ENCODE peak calls at places on chromosomes 12 and 14, in five cellular contexts. X is A549, L is H1, E is HepG2, P is K562. Z is an unnamed sample.

GRCh38 chr14:20631023-20631820 is 10.3 kb downstream of the OR6S1 start:
- DNase-seq in L (peak; percentile 85), X (peak; percentile 69), P (peak; percentile 36), E (peak; percentile 79), Z (peak; percentile 59)

GRCh38 chr14:32657081-32657480 is 281.6 kb upstream of the NPAS3 start:
- DNase-seq in E (peak; percentile 15), P (no peak), X (no peak), L (no peak), Z (no peak)

GRCh38 chr14:104469591-104469990 is 110.0 kb upstream of the C14orf180 start:
- DNase-seq in L (no peak), X (no peak), E (no peak), P (no peak), Z (no peak)

GRCh38 chr12:32032205-32032810 is 73.1 kb downstream of the RESF1 start:
- DNase-seq in X (no peak), P (no peak), L (no peak), E (no peak), Z (peak; percentile 87)

GRCh38 chr14:79548836-79549235 is 662.5 kb downstream of the DIO2 start:
- DNase-seq in P (no peak), L (no peak), E (no peak), X (no peak), Z (no peak)

GRCh38 chr12:34363050-34363673 is 340.9 kb downstream of the ALG10 start:
- DNase-seq in P (peak; percentile 71), X (peak; percentile 74), E (no peak), L (no peak), Z (no peak)

GRCh38 chr14:105075364-105076295 is 10.4 kb upstream of the GPR132 start:
- DNase-seq in L (no peak), X (no peak), P (peak; percentile 88), E (no peak), Z (no peak)

GRCh38 chr12:71014180-71014785 is 93.7 kb upstream of the PTPRR start:
- DNase-seq in P (no peak), L (no peak), E (peak; percentile 5), X (peak; percentile 27), Z (peak; percentile 13)

GRCh38 chr14:101007004-101007614 is 103.6 kb upstream of the RTL1 start:
- DNase-seq in X (no peak), L (no peak), P (no peak), E (no peak), Z (no peak)
- TF ChIP-seq JUN in X (no peak), L (no peak), P (no peak), E (no peak), Z (no peak)

DNA sequence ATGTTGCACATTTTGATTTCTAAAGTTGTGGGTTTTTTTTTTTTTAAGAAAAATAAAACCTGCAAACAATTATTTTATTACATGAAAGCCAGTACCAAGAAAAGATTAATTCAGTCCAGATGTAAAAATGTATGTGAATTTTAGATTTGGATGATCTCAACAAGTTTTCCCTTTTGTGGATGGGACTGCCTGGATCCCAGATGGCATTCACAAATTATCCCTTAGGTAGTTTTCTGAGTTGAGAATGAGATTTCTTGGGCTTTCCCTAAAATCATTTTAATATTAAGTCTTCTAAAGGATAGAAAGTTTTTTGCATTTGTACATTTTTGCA is 2.8 kb downstream of the FRMD6 start:
- DNase-seq in E (no peak), P (no peak), L (no peak), X (no peak), Z (no peak)
- H3K4me2 ChIP-seq in E (no peak overlapping the region), P (no peak overlapping the region), L (no peak overlapping the region), X (peak overlapping the region; percentile 87), Z (peak overlapping the region; percentile 89)

GRCh38 chr12:109949089-109949488 is 47.1 kb downstream of the GIT2 start:
- DNase-seq in P (no peak), E (peak; percentile 99), L (no peak), X (no peak), Z (no peak)
- TF ChIP-seq JUN in P (no peak), E (peak; percentile 10), L (no peak), X (no peak), Z (no peak)

GRCh38 chr14:68596211-68596610 is 196.7 kb downstream of the ZFP36L1 start:
- DNase-seq in E (no peak), L (no peak), P (no peak), X (no peak), Z (no peak)
- H3K4me2 ChIP-seq in E (no peak overlapping the region), L (no peak overlapping the region), P (no peak overlapping the region), X (no peak overlapping the region), Z (no peak overlapping the region)

DNA sequence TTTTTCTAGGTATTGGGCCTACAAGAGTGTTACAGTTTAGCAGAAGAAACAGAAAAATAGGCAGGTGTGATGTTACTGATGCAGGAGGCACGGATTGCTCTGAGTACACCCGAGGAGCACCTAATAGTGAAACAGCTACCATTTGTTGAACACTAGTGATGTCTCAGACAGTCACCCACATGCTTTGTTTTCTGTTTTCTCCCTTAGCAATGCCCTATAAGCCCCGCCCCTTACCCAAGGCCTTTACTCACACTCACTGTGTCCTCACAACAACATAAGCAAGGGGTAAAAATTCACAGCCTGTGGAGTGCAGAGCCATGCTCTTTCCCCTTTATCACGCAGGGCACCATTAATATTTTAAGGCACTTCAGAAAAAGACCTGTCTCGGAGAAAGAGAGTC is 25.7 kb downstream of the MAPK1IP1L start:
- DNase-seq in L (peak; percentile 45), X (no peak), P (no peak), E (peak; percentile 19), Z (no peak)
- TF ChIP-seq JUN in L (no peak), X (no peak), P (no peak), E (no peak), Z (no peak)